ENCODE peak calls at places on chromosomes 4 and X, in eight cellular contexts. One of them, this sample, is unnamed. For H3K36me3, the result is how much of the 10 kb centered on the place peaks cover.

GRCh38 chr4:75848891-75849290 is 53.4 kb downstream of the PPEF2 start:
- DNase-seq in iPS DF 6.9: no peak
- DNase-seq in body of pancreas: no peak
- DNase-seq in CD8-positive, alpha-beta memory T cell: no peak
- DNase-seq in IMR-90: peak
- DNase-seq in lower lobe of right lung: no peak
- DNase-seq in heart left ventricle: no peak
- DNase-seq in effector memory CD4-positive, alpha-beta T cell: no peak
- DNase-seq in this sample: peak

GRCh38 chrX:136061302-136061701 is 76.1 kb downstream of the SLC9A6 start:
- DNase-seq in iPS DF 6.9: no peak
- DNase-seq in body of pancreas: no peak
- DNase-seq in CD8-positive, alpha-beta memory T cell: no peak
- DNase-seq in IMR-90: no peak
- DNase-seq in lower lobe of right lung: no peak
- DNase-seq in heart left ventricle: peak
- DNase-seq in effector memory CD4-positive, alpha-beta T cell: no peak
- DNase-seq in this sample: no peak

GRCh38 chr4:122475233-122475632 is 18.7 kb upstream of the IL2 start:
- DNase-seq in iPS DF 6.9: no peak
- DNase-seq in body of pancreas: no peak
- DNase-seq in CD8-positive, alpha-beta memory T cell: no peak
- DNase-seq in IMR-90: no peak
- DNase-seq in lower lobe of right lung: no peak
- DNase-seq in heart left ventricle: no peak
- DNase-seq in effector memory CD4-positive, alpha-beta T cell: no peak
- DNase-seq in this sample: no peak

GRCh38 chr4:87153078-87153477 is 67.3 kb downstream of the KLHL8 start:
- DNase-seq in iPS DF 6.9: no peak
- DNase-seq in body of pancreas: no peak
- DNase-seq in CD8-positive, alpha-beta memory T cell: no peak
- DNase-seq in IMR-90: no peak
- DNase-seq in lower lobe of right lung: no peak
- DNase-seq in heart left ventricle: no peak
- DNase-seq in effector memory CD4-positive, alpha-beta T cell: no peak
- DNase-seq in this sample: no peak

GRCh38 chr4:113145519-113146291 is 96.3 kb downstream of the ANK2 start:
- DNase-seq in iPS DF 6.9: peak
- DNase-seq in body of pancreas: peak
- DNase-seq in CD8-positive, alpha-beta memory T cell: no peak
- DNase-seq in IMR-90: no peak
- DNase-seq in lower lobe of right lung: no peak
- DNase-seq in heart left ventricle: peak
- DNase-seq in effector memory CD4-positive, alpha-beta T cell: no peak
- DNase-seq in this sample: no peak

GRCh38 chrX:136519069-136519468 is 12.9 kb upstream of the VGLL1 start:
- DNase-seq in iPS DF 6.9: no peak
- DNase-seq in body of pancreas: no peak
- DNase-seq in CD8-positive, alpha-beta memory T cell: no peak
- DNase-seq in IMR-90: no peak
- DNase-seq in lower lobe of right lung: no peak
- DNase-seq in heart left ventricle: no peak
- DNase-seq in effector memory CD4-positive, alpha-beta T cell: no peak
- DNase-seq in this sample: no peak

GRCh38 chr4:87026795-87027495 is 92.1 kb downstream of the AFF1 start:
- DNase-seq in iPS DF 6.9: no peak
- DNase-seq in body of pancreas: no peak
- DNase-seq in CD8-positive, alpha-beta memory T cell: no peak
- DNase-seq in IMR-90: no peak
- DNase-seq in lower lobe of right lung: no peak
- DNase-seq in heart left ventricle: peak
- DNase-seq in effector memory CD4-positive, alpha-beta T cell: no peak
- DNase-seq in this sample: no peak

GRCh38 chr4:138186264-138186663 is 55.9 kb downstream of the SLC7A11 start:
- DNase-seq in iPS DF 6.9: no peak
- DNase-seq in body of pancreas: no peak
- DNase-seq in CD8-positive, alpha-beta memory T cell: no peak
- DNase-seq in IMR-90: no peak
- DNase-seq in lower lobe of right lung: no peak
- DNase-seq in heart left ventricle: no peak
- DNase-seq in effector memory CD4-positive, alpha-beta T cell: no peak
- DNase-seq in this sample: no peak

GRCh38 chrX:8981742-8982141 is 52.2 kb downstream of the FAM9B start:
- DNase-seq in iPS DF 6.9: no peak
- DNase-seq in body of pancreas: no peak
- DNase-seq in CD8-positive, alpha-beta memory T cell: no peak
- DNase-seq in IMR-90: peak
- DNase-seq in lower lobe of right lung: no peak
- DNase-seq in heart left ventricle: no peak
- DNase-seq in effector memory CD4-positive, alpha-beta T cell: no peak
- DNase-seq in this sample: no peak

GRCh38 chr4:86825511-86825910 is 23.7 kb downstream of the SLC10A6 start:
- DNase-seq in iPS DF 6.9: no peak
- DNase-seq in body of pancreas: no peak
- DNase-seq in CD8-positive, alpha-beta memory T cell: no peak
- DNase-seq in IMR-90: peak
- DNase-seq in lower lobe of right lung: no peak
- DNase-seq in heart left ventricle: no peak
- DNase-seq in effector memory CD4-positive, alpha-beta T cell: no peak
- DNase-seq in this sample: no peak

GRCh38 chr4:14070289-14070880 is 442.9 kb upstream of the BOD1L1 start:
- DNase-seq in iPS DF 6.9: no peak
- DNase-seq in body of pancreas: peak
- DNase-seq in CD8-positive, alpha-beta memory T cell: no peak
- DNase-seq in IMR-90: no peak
- DNase-seq in lower lobe of right lung: no peak
- DNase-seq in heart left ventricle: no peak
- DNase-seq in effector memory CD4-positive, alpha-beta T cell: no peak
- DNase-seq in this sample: peak

GRCh38 chr4:83516042-83516772 is 19.7 kb upstream of the GPAT3 start:
- DNase-seq in iPS DF 6.9: no peak
- DNase-seq in body of pancreas: no peak
- DNase-seq in CD8-positive, alpha-beta memory T cell: no peak
- DNase-seq in IMR-90: peak
- DNase-seq in lower lobe of right lung: no peak
- DNase-seq in heart left ventricle: no peak
- DNase-seq in effector memory CD4-positive, alpha-beta T cell: no peak
- DNase-seq in this sample: peak

GRCh38 chr4:38926917-38927316 is 59.3 kb downstream of the FAM114A1 start:
- DNase-seq in iPS DF 6.9: no peak
- DNase-seq in body of pancreas: no peak
- DNase-seq in CD8-positive, alpha-beta memory T cell: no peak
- DNase-seq in IMR-90: no peak
- DNase-seq in lower lobe of right lung: no peak
- DNase-seq in heart left ventricle: no peak
- DNase-seq in effector memory CD4-positive, alpha-beta T cell: no peak
- DNase-seq in this sample: no peak

GRCh38 chr4:38931125-38931524 is 63.5 kb downstream of the FAM114A1 start:
- DNase-seq in iPS DF 6.9: no peak
- DNase-seq in body of pancreas: no peak
- DNase-seq in CD8-positive, alpha-beta memory T cell: no peak
- DNase-seq in IMR-90: no peak
- DNase-seq in lower lobe of right lung: no peak
- DNase-seq in heart left ventricle: no peak
- DNase-seq in effector memory CD4-positive, alpha-beta T cell: no peak
- DNase-seq in this sample: no peak

GRCh38 chr4:38930199-38930598 is 62.6 kb downstream of the FAM114A1 start:
- DNase-seq in iPS DF 6.9: no peak
- DNase-seq in body of pancreas: no peak
- DNase-seq in CD8-positive, alpha-beta memory T cell: no peak
- DNase-seq in IMR-90: no peak
- DNase-seq in lower lobe of right lung: no peak
- DNase-seq in heart left ventricle: no peak
- DNase-seq in effector memory CD4-positive, alpha-beta T cell: no peak
- DNase-seq in this sample: no peak

GRCh38 chr4:38928886-38929285 is 61.3 kb downstream of the FAM114A1 start:
- DNase-seq in iPS DF 6.9: no peak
- DNase-seq in body of pancreas: no peak
- DNase-seq in CD8-positive, alpha-beta memory T cell: no peak
- DNase-seq in IMR-90: no peak
- DNase-seq in lower lobe of right lung: no peak
- DNase-seq in heart left ventricle: no peak
- DNase-seq in effector memory CD4-positive, alpha-beta T cell: no peak
- DNase-seq in this sample: no peak

DNA sequence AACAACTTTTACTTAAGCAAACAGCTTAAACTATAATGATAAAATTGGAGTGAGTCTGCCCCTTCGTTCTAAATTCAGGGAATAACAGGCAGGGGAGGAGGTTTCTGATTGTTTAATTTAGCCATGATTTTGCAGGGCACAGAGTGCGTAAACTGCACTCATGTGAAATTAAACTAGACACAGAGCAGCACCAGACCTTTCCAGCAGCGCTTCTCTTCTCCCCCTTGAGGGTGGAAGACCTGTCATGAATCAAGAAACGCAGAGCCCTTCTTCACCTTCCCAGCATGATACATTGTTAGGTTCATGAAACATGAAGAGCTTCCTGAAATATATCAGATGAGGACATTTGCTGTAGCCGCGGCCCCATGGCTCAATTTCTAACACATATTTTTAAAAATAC is 63.1 kb downstream of the FAM114A1 start:
- DNase-seq in iPS DF 6.9: no peak
- DNase-seq in body of pancreas: no peak
- DNase-seq in CD8-positive, alpha-beta memory T cell: no peak
- DNase-seq in IMR-90: no peak
- DNase-seq in lower lobe of right lung: no peak
- DNase-seq in heart left ventricle: no peak
- DNase-seq in effector memory CD4-positive, alpha-beta T cell: no peak
- DNase-seq in this sample: no peak
- H3K36me3 ChIP-seq in iPS DF 6.9: under half
- H3K36me3 ChIP-seq in body of pancreas: under half
- H3K36me3 ChIP-seq in CD8-positive, alpha-beta memory T cell: under half
- H3K36me3 ChIP-seq in IMR-90: half or more
- H3K36me3 ChIP-seq in lower lobe of right lung: half or more
- H3K36me3 ChIP-seq in heart left ventricle: half or more
- H3K36me3 ChIP-seq in effector memory CD4-positive, alpha-beta T cell: under half
- H3K36me3 ChIP-seq in this sample: half or more

GRCh38 chr4:16857425-16857824 is 41.0 kb downstream of the LDB2 start:
- DNase-seq in iPS DF 6.9: no peak
- DNase-seq in body of pancreas: no peak
- DNase-seq in CD8-positive, alpha-beta memory T cell: no peak
- DNase-seq in IMR-90: no peak
- DNase-seq in lower lobe of right lung: no peak
- DNase-seq in heart left ventricle: no peak
- DNase-seq in effector memory CD4-positive, alpha-beta T cell: no peak
- DNase-seq in this sample: no peak

GRCh38 chr4:16862688-16863087 is 35.8 kb downstream of the LDB2 start:
- DNase-seq in iPS DF 6.9: no peak
- DNase-seq in body of pancreas: peak
- DNase-seq in CD8-positive, alpha-beta memory T cell: no peak
- DNase-seq in IMR-90: peak
- DNase-seq in lower lobe of right lung: no peak
- DNase-seq in heart left ventricle: peak
- DNase-seq in effector memory CD4-positive, alpha-beta T cell: no peak
- DNase-seq in this sample: no peak

GRCh38 chr4:16860506-16860905 is 37.9 kb downstream of the LDB2 start:
- DNase-seq in iPS DF 6.9: no peak
- DNase-seq in body of pancreas: no peak
- DNase-seq in CD8-positive, alpha-beta memory T cell: no peak
- DNase-seq in IMR-90: peak
- DNase-seq in lower lobe of right lung: no peak
- DNase-seq in heart left ventricle: no peak
- DNase-seq in effector memory CD4-positive, alpha-beta T cell: no peak
- DNase-seq in this sample: peak

GRCh38 chr4:16859031-16859430 is 39.4 kb downstream of the LDB2 start:
- DNase-seq in iPS DF 6.9: no peak
- DNase-seq in body of pancreas: no peak
- DNase-seq in CD8-positive, alpha-beta memory T cell: no peak
- DNase-seq in IMR-90: peak
- DNase-seq in lower lobe of right lung: no peak
- DNase-seq in heart left ventricle: no peak
- DNase-seq in effector memory CD4-positive, alpha-beta T cell: no peak
- DNase-seq in this sample: no peak

GRCh38 chr4:16858275-16858752 is 40.1 kb downstream of the LDB2 start:
- DNase-seq in iPS DF 6.9: no peak
- DNase-seq in body of pancreas: no peak
- DNase-seq in CD8-positive, alpha-beta memory T cell: no peak
- DNase-seq in IMR-90: peak
- DNase-seq in lower lobe of right lung: no peak
- DNase-seq in heart left ventricle: peak
- DNase-seq in effector memory CD4-positive, alpha-beta T cell: no peak
- DNase-seq in this sample: peak
- H3K27ac ChIP-seq in iPS DF 6.9: no peak
- H3K27ac ChIP-seq in body of pancreas: peak
- H3K27ac ChIP-seq in CD8-positive, alpha-beta memory T cell: no peak
- H3K27ac ChIP-seq in IMR-90: peak
- H3K27ac ChIP-seq in lower lobe of right lung: peak
- H3K27ac ChIP-seq in heart left ventricle: peak
- H3K27ac ChIP-seq in effector memory CD4-positive, alpha-beta T cell: no peak
- H3K27ac ChIP-seq in this sample: no peak

DNA sequence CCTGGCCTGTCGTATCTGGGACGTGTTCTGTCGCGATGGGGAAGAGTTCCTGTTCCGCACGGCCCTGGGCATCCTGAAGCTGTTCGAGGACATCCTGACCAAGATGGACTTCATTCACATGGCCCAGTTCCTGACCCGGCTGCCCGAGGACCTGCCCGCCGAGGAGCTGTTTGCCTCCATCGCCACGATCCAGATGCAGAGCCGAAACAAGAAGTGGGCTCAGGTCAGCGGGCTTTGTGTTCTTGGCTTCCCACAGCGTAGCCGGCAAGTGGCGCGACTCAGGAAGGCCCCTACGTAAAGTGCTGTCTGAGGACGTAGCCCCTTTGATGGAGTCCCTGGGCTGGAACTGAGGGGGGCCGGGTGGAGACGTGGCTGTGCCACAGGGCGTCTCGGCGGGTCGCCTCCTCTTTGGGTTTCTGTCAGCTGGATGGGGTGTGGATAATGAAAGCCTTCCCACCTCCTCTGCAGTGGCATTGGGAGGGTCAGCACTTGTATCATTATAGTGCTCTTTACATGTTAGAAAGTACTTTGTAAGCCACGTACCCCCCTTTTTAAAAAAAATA is 18.1 kb upstream of the TADA2B start:
- DNase-seq in iPS DF 6.9: no peak
- DNase-seq in body of pancreas: no peak
- DNase-seq in CD8-positive, alpha-beta memory T cell: no peak
- DNase-seq in IMR-90: no peak
- DNase-seq in lower lobe of right lung: no peak
- DNase-seq in heart left ventricle: no peak
- DNase-seq in effector memory CD4-positive, alpha-beta T cell: no peak
- DNase-seq in this sample: no peak
- H3K36me3 ChIP-seq in iPS DF 6.9: under half
- H3K36me3 ChIP-seq in body of pancreas: under half
- H3K36me3 ChIP-seq in CD8-positive, alpha-beta memory T cell: under half
- H3K36me3 ChIP-seq in IMR-90: under half
- H3K36me3 ChIP-seq in lower lobe of right lung: half or more
- H3K36me3 ChIP-seq in heart left ventricle: half or more
- H3K36me3 ChIP-seq in effector memory CD4-positive, alpha-beta T cell: half or more
- H3K36me3 ChIP-seq in this sample: under half

DNA sequence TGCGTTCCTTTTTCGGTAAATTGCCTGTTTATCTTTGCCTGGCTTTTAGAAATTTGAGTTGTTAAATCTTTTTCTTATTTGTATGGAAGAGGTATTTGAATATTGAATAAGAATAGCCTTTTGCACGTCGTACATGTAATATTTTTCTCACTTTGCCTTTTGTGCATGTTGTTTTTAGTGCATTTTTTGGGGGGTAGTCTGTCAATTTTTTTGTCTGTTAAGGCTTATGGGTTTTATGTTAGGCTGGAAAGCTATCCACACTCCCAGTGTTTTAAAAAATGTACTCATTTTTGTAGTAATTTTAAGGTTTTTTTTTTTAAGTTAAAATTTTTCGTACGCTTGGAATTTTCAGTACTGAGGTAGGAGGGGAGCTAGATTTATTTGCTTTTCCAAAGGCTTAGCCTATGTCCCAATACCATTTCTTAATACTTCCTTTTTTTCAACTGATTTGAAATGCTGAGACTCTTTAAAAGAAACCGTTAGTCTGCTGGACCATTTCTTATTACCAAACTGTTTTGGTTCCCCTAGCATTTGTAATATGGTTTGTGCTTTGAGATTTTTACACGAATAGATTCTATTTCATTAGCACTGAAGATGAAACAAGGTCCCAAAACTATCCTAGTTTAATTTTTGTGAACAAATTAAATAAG is 1.3 kb downstream of the HERC5 start:
- DNase-seq in iPS DF 6.9: no peak
- DNase-seq in body of pancreas: no peak
- DNase-seq in CD8-positive, alpha-beta memory T cell: no peak
- DNase-seq in IMR-90: no peak
- DNase-seq in lower lobe of right lung: no peak
- DNase-seq in heart left ventricle: no peak
- DNase-seq in effector memory CD4-positive, alpha-beta T cell: no peak
- DNase-seq in this sample: no peak
- H3K27ac ChIP-seq in iPS DF 6.9: no peak
- H3K27ac ChIP-seq in body of pancreas: no peak
- H3K27ac ChIP-seq in CD8-positive, alpha-beta memory T cell: no peak
- H3K27ac ChIP-seq in IMR-90: no peak
- H3K27ac ChIP-seq in lower lobe of right lung: no peak
- H3K27ac ChIP-seq in heart left ventricle: no peak
- H3K27ac ChIP-seq in effector memory CD4-positive, alpha-beta T cell: no peak
- H3K27ac ChIP-seq in this sample: no peak

This sample was measured in brain microvascular endothelial cell.